ENCODE peak calls at places on chromosomes 6 and 20, in six cellular contexts. H, M, T, F, R and J are unnamed samples. For H3K27me3 and H3K4me1, the result is how much of the 10 kb centered on the place peaks cover.

GRCh38 chr6:97394160-97394748 is 111.2 kb upstream of the MMS22L start:
- DNase-seq in T (no peak), H (no peak), M (peak), R (peak), F (no peak), J (peak)

GRCh38 chr20:1301031-1301529 is 27.9 kb downstream of the SDCBP2 start:
- DNase-seq in H (no peak), F (no peak), R (peak), T (no peak), M (no peak), J (no peak)

GRCh38 chr6:18260448-18261106 is 3.8 kb downstream of the DEK start:
- DNase-seq in M (no peak), T (no peak), F (no peak), R (no peak), H (no peak), J (no peak)

GRCh38 chr6:169074551-169074950 is 179.1 kb downstream of the THBS2 start:
- DNase-seq in T (no peak), H (no peak), F (no peak), M (no peak), R (no peak), J (no peak)

GRCh38 chr20:16531485-16531884 is 41.8 kb downstream of the KIF16B start:
- DNase-seq in M (no peak), T (no peak), F (no peak), R (no peak), H (no peak), J (no peak)

GRCh38 chr6:167093922-167094432 is 28.9 kb upstream of the CCR6 start:
- DNase-seq in M (no peak), R (no peak), H (no peak), F (peak), T (no peak), J (no peak)

GRCh38 chr6:162849269-162849668 is 121.5 kb downstream of the PACRG start:
- DNase-seq in F (no peak), M (no peak), R (no peak), H (no peak), T (no peak), J (no peak)

GRCh38 chr20:5586720-5587119 is 163.5 kb upstream of the SHLD1 start:
- DNase-seq in R (no peak), T (no peak), F (no peak), H (no peak), M (no peak), J (no peak)

GRCh38 chr6:126748141-126748540 is 370.3 kb upstream of the RSPO3 start:
- DNase-seq in T (no peak), H (no peak), R (no peak), F (no peak), M (no peak), J (no peak)

GRCh38 chr20:61660559-61660958 is 405.1 kb downstream of the TAF4 start:
- DNase-seq in H (no peak), R (no peak), F (no peak), T (no peak), M (no peak), J (no peak)

GRCh38 chr20:37243937-37244571 is 17.6 kb downstream of the GHRH start:
- DNase-seq in R (no peak), M (no peak), H (no peak), T (no peak), F (no peak), J (no peak)

GRCh38 chr6:43887340-43887858 is 117.4 kb downstream of the VEGFA start:
- DNase-seq in H (no peak), R (no peak), M (no peak), F (no peak), T (no peak), J (no peak)

GRCh38 chr6:168372871-168373270 is 53.3 kb upstream of the DACT2 start:
- DNase-seq in R (no peak), M (no peak), F (no peak), T (no peak), H (no peak), J (no peak)

GRCh38 chr6:77231438-77232305 is 231.6 kb downstream of the HTR1B start:
- DNase-seq in T (no peak), R (no peak), F (no peak), M (no peak), H (no peak), J (no peak)

GRCh38 chr20:37990571-37991151 is 42.6 kb downstream of the TTI1 start:
- DNase-seq in H (no peak), T (peak), R (no peak), F (peak), M (no peak), J (no peak)

GRCh38 chr6:81613606-81614005 is 138.9 kb downstream of the TENT5A start:
- DNase-seq in H (no peak), F (no peak), R (no peak), M (no peak), T (no peak), J (no peak)

GRCh38 chr6:169088761-169089160 is 164.9 kb downstream of the THBS2 start:
- DNase-seq in F (no peak), H (no peak), M (no peak), T (no peak), R (no peak), J (no peak)

GRCh38 chr20:1328680-1329330 is at the start of gene SDCBP2:
- DNase-seq in H (no peak), T (no peak), F (peak), M (no peak), R (no peak), J (no peak)

GRCh38 chr6:72946766-72947165 is 278.5 kb downstream of the KHDC1L start:
- DNase-seq in T (no peak), M (no peak), R (no peak), F (no peak), H (no peak), J (no peak)

GRCh38 chr6:105675715-105676397 is 273.0 kb upstream of the PREP start:
- DNase-seq in H (no peak), F (no peak), M (no peak), R (peak), T (no peak), J (no peak)

GRCh38 chr6:138347840-138348239 is 29.9 kb upstream of the SMIM28 start:
- DNase-seq in H (no peak), T (no peak), R (no peak), F (no peak), M (no peak), J (no peak)

GRCh38 chr6:138593100-138593877 is 94.0 kb upstream of the NHSL1 start:
- DNase-seq in R (no peak), H (peak), F (peak), M (no peak), T (peak), J (peak)

GRCh38 chr6:14837435-14837834 is 408.4 kb upstream of the JARID2 start:
- DNase-seq in F (no peak), R (no peak), H (no peak), T (no peak), M (no peak), J (no peak)

GRCh38 chr6:21593927-21594421 is 423 bp downstream of the SOX4 start:
- DNase-seq in R (no peak), F (peak), H (no peak), M (no peak), T (no peak), J (no peak)

GRCh38 chr20:31580706-31581105 is 24.4 kb upstream of the ID1 start:
- DNase-seq in H (no peak), T (no peak), R (no peak), F (no peak), M (no peak), J (no peak)

GRCh38 chr6:25875563-25875905 is 1.5 kb upstream of the SLC17A3 start:
- DNase-seq in H (no peak), R (no peak), T (no peak), M (no peak), F (no peak), J (no peak)

GRCh38 chr6:38638941-38639497 is 710 bp downstream of the BTBD9 start:
- DNase-seq in F (peak), H (peak), T (peak), R (no peak), M (no peak), J (peak)

GRCh38 chr20:33569290-33570094 is 79.6 kb downstream of the CBFA2T2 start:
- DNase-seq in F (no peak), H (no peak), T (no peak), R (no peak), M (no peak), J (no peak)

GRCh38 chr20:59063358-59064213 is 21.0 kb upstream of the PRELID3B start:
- DNase-seq in H (no peak), M (no peak), T (no peak), F (no peak), R (no peak), J (peak)

GRCh38 chr20:32960849-32961731 is 43.1 kb downstream of the SUN5 start:
- DNase-seq in H (no peak), R (no peak), F (no peak), M (no peak), T (no peak), J (no peak)

GRCh38 chr6:23174781-23175361 is 605.5 kb downstream of the HDGFL1 start:
- DNase-seq in T (no peak), R (no peak), H (no peak), F (no peak), M (no peak), J (no peak)

GRCh38 chr6:107115695-107116327 is 496 bp upstream of the BEND3 start:
- DNase-seq in T (no peak), H (no peak), R (peak), F (peak), M (no peak), J (peak)

GRCh38 chr6:66478705-66479104 is 771.7 kb upstream of the EYS start:
- DNase-seq in T (no peak), F (no peak), H (no peak), M (no peak), R (no peak), J (no peak)

GRCh38 chr6:154805288-154805911 is 72.2 kb downstream of the SCAF8 start:
- DNase-seq in T (no peak), R (peak), M (no peak), H (no peak), F (no peak), J (peak)

GRCh38 chr6:122609881-122610689 is at the start of gene PKIB:
- DNase-seq in H (no peak), M (no peak), T (no peak), R (peak), F (peak), J (peak)

GRCh38 chr20:57512432-57512831 is 12.5 kb downstream of the CTCFL start:
- DNase-seq in F (no peak), T (no peak), R (no peak), M (no peak), H (no peak), J (no peak)

GRCh38 chr6:2971420-2972218 is at the start of gene SERPINB6:
- DNase-seq in R (peak), T (no peak), H (peak), F (peak), M (no peak), J (peak)

DNA sequence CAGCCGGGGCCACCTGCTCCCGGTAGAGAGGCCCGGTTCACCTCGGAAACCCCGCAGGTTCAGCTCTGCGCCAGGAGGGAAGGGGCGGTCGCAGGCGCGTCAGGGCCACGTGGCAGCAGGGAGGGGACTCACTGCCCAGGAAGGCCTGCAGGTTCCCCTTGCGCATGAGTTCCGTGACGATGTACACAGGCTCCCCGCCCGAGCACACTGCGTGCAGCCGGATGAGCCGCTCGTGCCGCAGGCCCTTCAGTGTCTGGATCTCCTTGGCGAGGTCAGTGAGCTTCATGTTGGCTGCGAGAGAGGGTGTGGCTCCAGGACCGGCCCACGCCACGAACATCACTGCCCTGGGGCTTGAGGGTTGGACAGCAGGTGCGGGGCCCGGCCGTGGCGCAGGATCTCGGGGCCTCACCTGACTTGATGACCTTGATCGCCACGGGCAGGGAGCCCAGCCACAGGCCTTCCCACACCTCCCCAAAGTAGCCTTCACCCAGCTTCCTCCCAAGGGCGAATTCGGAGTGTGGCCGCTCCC is 4.9 kb upstream of the PTK6 start:
- DNase-seq in H (no peak), M (no peak), R (no peak), F (peak), T (no peak), J (no peak)
- H3K27me3 ChIP-seq in H (under half), M (under half), R (under half), F (under half), T (under half), J (under half)

GRCh38 chr6:30880563-30881252 is 3.6 kb upstream of the DDR1 start:
- DNase-seq in R (no peak), T (no peak), F (no peak), H (no peak), M (no peak), J (peak)

GRCh38 chr6:30883476-30883742 is 910 bp upstream of the DDR1 start:
- DNase-seq in R (no peak), M (no peak), H (no peak), T (no peak), F (no peak), J (no peak)

GRCh38 chr6:30882764-30883475 is 1.4 kb upstream of the DDR1 start:
- DNase-seq in M (no peak), T (no peak), H (no peak), R (peak), F (peak), J (peak)

GRCh38 chr6:30881392-30881986 is 2.8 kb upstream of the DDR1 start:
- DNase-seq in F (no peak), R (no peak), T (no peak), M (no peak), H (no peak), J (no peak)

GRCh38 chr6:30881987-30882763 is 2.1 kb upstream of the DDR1 start:
- DNase-seq in R (no peak), M (no peak), T (no peak), F (no peak), H (no peak), J (no peak)
- H3K4me1 ChIP-seq in R (half or more), M (under half), T (under half), F (under half), H (under half), J (under half)

DNA sequence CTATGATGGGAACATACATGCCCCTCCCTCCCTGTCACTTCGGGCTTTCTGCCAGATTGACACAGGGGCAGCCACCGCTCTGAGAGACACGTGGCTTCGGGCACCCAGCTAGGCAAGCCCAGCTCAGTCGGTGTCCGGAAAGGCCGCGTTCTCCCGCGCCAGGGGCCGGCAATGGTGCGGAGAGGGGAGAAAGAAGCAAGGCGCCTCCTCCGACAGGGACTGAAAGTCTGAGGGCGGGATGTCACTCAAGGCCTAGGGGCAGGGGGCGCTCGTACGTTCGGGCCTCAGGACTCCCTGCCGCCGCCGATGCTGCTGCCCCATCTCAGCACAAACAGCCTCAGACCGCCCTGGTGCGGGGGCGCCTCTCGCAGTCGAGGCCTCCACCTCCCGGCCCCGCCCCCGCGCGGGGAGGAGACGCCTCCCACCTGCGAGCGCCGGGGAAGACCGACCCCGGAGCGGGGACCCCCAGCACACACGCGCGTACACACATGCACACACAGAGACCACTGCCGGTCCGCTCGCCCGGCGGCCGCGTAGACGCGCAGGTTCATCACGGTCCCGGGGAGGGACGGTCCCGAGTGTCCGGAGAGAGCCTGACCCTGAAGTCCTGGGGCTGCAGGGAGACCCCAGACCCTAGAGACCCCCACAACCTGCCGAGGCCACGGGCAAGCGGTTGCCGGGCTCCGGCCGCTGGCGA is 1.9 kb downstream of the GRM4 start:
- DNase-seq in T (no peak), M (no peak), H (no peak), R (peak), F (peak), J (peak)
- H3K27me3 ChIP-seq in T (under half), M (under half), H (under half), R (half or more), F (under half), J (under half)

GRCh38 chr6:116330511-116330910 is 40.2 kb upstream of the DSE start:
- DNase-seq in T (no peak), R (no peak), H (no peak), M (no peak), F (no peak), J (no peak)

GRCh38 chr6:116329156-116329555 is 41.6 kb upstream of the DSE start:
- DNase-seq in H (no peak), M (no peak), T (no peak), R (no peak), F (no peak), J (no peak)

GRCh38 chr6:116327803-116328527 is 42.8 kb upstream of the DSE start:
- DNase-seq in M (peak), R (no peak), T (no peak), H (no peak), F (no peak), J (no peak)

GRCh38 chr6:116326392-116326717 is 44.4 kb upstream of the DSE start:
- DNase-seq in F (no peak), T (no peak), R (no peak), H (no peak), M (no peak), J (no peak)

DNA sequence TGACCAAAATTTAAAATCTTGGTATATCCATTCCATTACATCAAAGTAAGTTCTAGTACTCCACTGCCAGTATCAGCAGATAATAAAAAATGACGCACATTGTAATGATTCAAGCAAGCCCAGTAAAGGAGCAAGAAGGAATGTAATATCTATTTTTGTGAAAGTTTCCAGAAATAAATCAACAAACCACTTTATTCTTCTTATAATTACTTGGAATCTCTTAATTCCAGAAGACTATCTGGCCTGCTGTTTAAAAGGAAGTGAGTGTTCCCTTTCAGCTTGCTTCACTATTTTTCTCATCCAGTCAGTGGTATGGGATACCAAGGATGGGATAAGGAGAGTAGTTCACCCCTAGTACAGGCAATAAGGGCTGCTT is 42.2 kb upstream of the DSE start:
- DNase-seq in T (no peak), F (no peak), H (no peak), M (no peak), R (no peak), J (no peak)
- H3K4me1 ChIP-seq in T (under half), F (under half), H (under half), M (under half), R (under half), J (under half)

DNA sequence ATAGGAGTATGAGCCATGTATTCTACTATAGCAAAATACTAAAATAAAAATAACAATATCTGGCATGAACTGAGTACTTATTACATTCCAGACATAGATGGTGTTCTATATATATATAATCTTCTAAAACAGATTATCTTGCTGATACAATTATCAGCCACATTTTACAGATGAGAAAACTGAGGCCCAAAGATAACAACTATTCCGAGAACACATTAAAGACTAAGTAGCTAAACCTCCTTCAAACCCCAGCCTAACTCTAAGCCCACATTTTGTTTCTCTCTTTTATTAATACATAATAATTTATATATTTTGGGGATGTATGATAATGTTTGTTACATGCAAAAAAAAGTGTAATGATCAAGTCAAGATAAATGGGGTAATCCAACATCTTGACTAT is 98.7 kb upstream of the RUNX2 start:
- DNase-seq in F (no peak), R (no peak), T (no peak), H (no peak), M (no peak), J (no peak)
- H3K27me3 ChIP-seq in F (under half), R (under half), T (under half), H (under half), M (under half), J (under half)

GRCh38 chr6:68915591-68915990 is 280.5 kb downstream of the ADGRB3 start:
- DNase-seq in F (no peak), R (no peak), M (no peak), H (no peak), T (no peak), J (no peak)

GRCh38 chr6:68911334-68911733 is 276.3 kb downstream of the ADGRB3 start:
- DNase-seq in F (no peak), R (no peak), T (no peak), H (no peak), M (no peak), J (no peak)

DNA sequence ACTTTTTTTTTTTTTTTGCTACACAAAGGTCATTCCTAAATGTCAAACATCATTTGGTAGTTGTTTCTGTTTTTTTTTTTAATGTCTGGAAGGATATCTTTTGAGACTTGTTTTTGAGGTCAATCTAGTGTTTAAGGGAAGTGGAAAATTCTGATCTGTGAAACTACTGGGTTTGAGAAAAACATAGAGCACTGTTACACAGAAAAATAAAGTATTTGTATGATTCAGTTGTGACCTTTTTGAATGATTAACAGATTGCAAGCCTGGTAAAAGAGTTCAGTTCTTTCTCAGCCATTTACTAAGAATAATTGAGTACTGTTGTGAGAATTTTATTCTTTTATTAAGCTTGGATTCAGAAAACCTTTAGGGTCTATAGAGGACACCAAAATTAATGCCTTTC is 276.7 kb downstream of the ADGRB3 start:
- DNase-seq in R (no peak), T (no peak), H (no peak), F (no peak), M (no peak), J (no peak)
- H3K4me1 ChIP-seq in R (under half), T (under half), H (under half), F (under half), M (under half), J (under half)